ENCODE peak calls at places on chromosome 20, in five cellular contexts. U is cardiac muscle cell, Q is Peyer's patch, F is bronchial epithelial cell, C is SJCRH30. B is an unnamed sample.

GRCh38 chr20:1033751-1034419 is 31.8 kb upstream of the RSPO4 start:
- DNase-seq in C (peak; percentile 28), U (no peak), Q (no peak), F (no peak), B (no peak)

GRCh38 chr20:11891081-11891826 is 26.4 kb upstream of the BTBD3 start:
- DNase-seq in C (peak; percentile 69), U (peak; percentile 84), Q (no peak), F (no peak), B (no peak)

GRCh38 chr20:37575884-37576283 is 48.2 kb upstream of the BLCAP start:
- DNase-seq in Q (no peak), U (no peak), F (no peak), C (no peak), B (no peak)

GRCh38 chr20:45383131-45383530 is 5.0 kb upstream of the TP53TG5 start:
- DNase-seq in Q (no peak), C (no peak), U (no peak), F (peak; percentile 50), B (no peak)

GRCh38 chr20:37237656-37238055 is 24.0 kb downstream of the GHRH start:
- DNase-seq in F (no peak), U (no peak), Q (no peak), C (no peak), B (no peak)

GRCh38 chr20:56781108-56781739 is 152.1 kb downstream of the TFAP2C start:
- DNase-seq in Q (no peak), F (no peak), C (no peak), U (no peak), B (no peak)

GRCh38 chr20:32582659-32583580 is 2.2 kb downstream of the NOL4L start:
- DNase-seq in U (peak; percentile 83), C (no peak), Q (no peak), F (no peak), B (no peak)

GRCh38 chr20:53055668-53056067 is 83.5 kb downstream of the TSHZ2 start:
- DNase-seq in F (no peak), Q (no peak), U (no peak), C (no peak), B (no peak)

GRCh38 chr20:23159256-23159922 is 73.3 kb upstream of the CD93 start:
- DNase-seq in C (no peak), Q (no peak), U (no peak), F (no peak), B (no peak)

GRCh38 chr20:13105864-13106457 is 97.2 kb downstream of the SPTLC3 start:
- DNase-seq in C (no peak), U (peak; percentile 57), F (peak; percentile 40), Q (no peak), B (no peak)

GRCh38 chr20:57079016-57080005 is 187.1 kb downstream of the BMP7 start:
- DNase-seq in C (no peak), U (no peak), F (no peak), Q (no peak), B (no peak)

GRCh38 chr20:24738981-24739633 is 210.0 kb upstream of the CST7 start:
- DNase-seq in Q (no peak), C (no peak), U (no peak), F (no peak), B (no peak)

GRCh38 chr20:6765469-6766058 is 1.9 kb upstream of the BMP2 start:
- DNase-seq in U (peak; percentile 53), Q (no peak), F (peak; percentile 65), C (no peak), B (no peak)

GRCh38 chr20:40952231-40952630 is 76.4 kb upstream of the TOP1 start:
- DNase-seq in F (no peak), U (no peak), Q (no peak), C (no peak), B (no peak)

GRCh38 chr20:62726276-62726675 is 17.6 kb downstream of the NTSR1 start:
- DNase-seq in F (no peak), U (no peak), Q (no peak), C (no peak), B (no peak)

GRCh38 chr20:38307371-38308046 is 3.6 kb downstream of the BPI start:
- DNase-seq in Q (no peak), F (peak; percentile 3), U (no peak), C (no peak), B (no peak)

GRCh38 chr20:19913927-19914614 is 103.1 kb upstream of the NAA20 start:
- DNase-seq in Q (no peak), F (peak; percentile 100), U (no peak), C (no peak), B (no peak)

GRCh38 chr20:53806683-53807401 is 213.2 kb upstream of the ZNF217 start:
- DNase-seq in C (peak; percentile 25), F (no peak), U (no peak), Q (no peak), B (no peak)

GRCh38 chr20:6999381-6999780 is 231.9 kb downstream of the BMP2 start:
- DNase-seq in C (no peak), Q (no peak), F (no peak), U (no peak), B (no peak)

GRCh38 chr20:64114356-64114971 is 7.1 kb upstream of the NPBWR2 start:
- DNase-seq in C (no peak), U (no peak), Q (peak; percentile 14), F (no peak), B (no peak)

GRCh38 chr20:64115171-64115911 is 8.0 kb upstream of the NPBWR2 start:
- DNase-seq in U (no peak), F (no peak), Q (peak; percentile 14), C (no peak), B (no peak)

GRCh38 chr20:64116541-64117423 is 9.4 kb upstream of the NPBWR2 start:
- DNase-seq in C (no peak), U (no peak), Q (peak; percentile 12), F (no peak), B (no peak)

GRCh38 chr20:64113796-64114355 is 6.5 kb upstream of the NPBWR2 start:
- DNase-seq in Q (peak; percentile 13), C (no peak), U (no peak), F (no peak), B (no peak)

GRCh38 chr20:64116016-64116415 is 8.7 kb upstream of the NPBWR2 start:
- DNase-seq in U (no peak), Q (peak; percentile 13), F (no peak), C (no peak), B (no peak)
- H3K27me3 ChIP-seq in U (no peaks in the 10 kb centered on the region), Q (no peaks in the 10 kb centered on the region), F (no peaks in the 10 kb centered on the region), C (peaks cover 38% of the 10 kb centered on the region), B (no peaks in the 10 kb centered on the region)

GRCh38 chr20:2794202-2794748 is 6.2 kb downstream of the CPXM1 start:
- DNase-seq in U (no peak), Q (no peak), F (no peak), C (no peak), B (no peak)

GRCh38 chr20:2795451-2795850 is 5.0 kb downstream of the CPXM1 start:
- DNase-seq in U (no peak), Q (no peak), C (no peak), F (no peak), B (no peak)

GRCh38 chr20:2794866-2795447 is 5.5 kb downstream of the CPXM1 start:
- DNase-seq in Q (no peak), C (no peak), U (no peak), F (no peak), B (no peak)

GRCh38 chr20:2797136-2797983 is 3.1 kb downstream of the CPXM1 start:
- DNase-seq in F (no peak), Q (no peak), U (no peak), C (no peak), B (no peak)

DNA sequence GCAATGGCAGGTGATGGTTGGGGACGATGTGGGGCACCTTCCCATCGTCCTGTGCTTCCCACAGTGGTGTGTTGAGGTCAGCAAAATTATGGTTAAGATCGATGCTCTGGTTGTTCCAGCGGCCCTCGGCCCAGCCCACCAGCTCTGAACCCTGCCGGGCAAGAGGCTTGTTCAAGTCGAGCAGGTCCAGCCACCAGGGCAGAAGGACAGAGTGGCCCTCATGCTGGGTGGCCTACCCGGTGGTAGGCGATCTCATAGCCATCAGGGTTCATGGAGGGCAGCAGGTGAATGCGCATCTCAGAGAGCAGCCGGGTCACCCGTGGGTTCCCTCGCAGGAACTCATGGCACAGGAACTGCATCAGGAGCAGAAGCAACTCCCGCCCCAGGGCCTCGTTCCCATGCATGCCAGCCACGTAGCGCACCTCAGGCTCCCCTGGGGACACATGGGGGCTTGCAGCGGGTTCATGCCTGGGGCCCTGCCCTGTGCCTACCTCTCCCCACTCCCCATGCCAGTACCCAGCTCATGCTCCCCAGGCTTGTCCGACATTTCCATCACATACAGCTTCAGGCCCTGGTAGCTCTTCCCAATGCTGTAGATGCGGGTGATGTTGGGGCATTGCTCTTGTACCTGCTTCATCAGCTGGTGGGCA is 4.3 kb downstream of the CPXM1 start:
- DNase-seq in C (no peak), U (no peak), F (no peak), Q (no peak), B (no peak)
- H3K27me3 ChIP-seq in C (peaks cover 3% of the 10 kb centered on the region), U (peaks cover 6% of the 10 kb centered on the region), F (peaks cover 18% of the 10 kb centered on the region), Q (peaks cover 13% of the 10 kb centered on the region), B (peaks cover 33% of the 10 kb centered on the region)

DNA sequence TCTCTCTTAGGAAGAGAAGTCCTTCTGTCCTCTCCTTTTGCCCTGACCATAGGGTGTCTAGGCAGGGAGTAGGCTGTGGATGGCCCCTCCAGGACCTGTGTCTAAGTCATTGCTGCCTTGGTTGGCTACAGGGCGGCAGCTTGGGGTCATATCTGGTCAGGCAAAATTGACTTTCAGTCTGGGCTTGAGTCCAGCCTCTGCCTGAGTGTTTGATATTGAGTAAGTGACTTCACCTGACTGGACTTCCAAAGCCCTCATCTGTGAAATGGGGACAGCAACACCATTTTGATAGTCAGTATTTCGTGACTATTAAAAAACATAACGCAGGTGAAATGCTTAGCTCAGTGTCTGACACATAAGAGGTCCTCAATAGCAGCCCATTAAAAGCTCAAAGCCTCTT is 4.6 kb downstream of the TGM3 start:
- DNase-seq in C (no peak), F (no peak), Q (no peak), U (no peak), B (no peak)
- H3K27me3 ChIP-seq in C (peaks cover 13% of the 10 kb centered on the region), F (peaks cover 6% of the 10 kb centered on the region), Q (no peaks in the 10 kb centered on the region), U (no peaks in the 10 kb centered on the region), B (no peaks in the 10 kb centered on the region)

GRCh38 chr20:39364320-39364719 is 402.2 kb downstream of the DHX35 start:
- DNase-seq in U (no peak), C (no peak), F (no peak), Q (no peak), B (no peak)
- H3K27me3 ChIP-seq in U (no peaks in the 10 kb centered on the region), C (peaks cover 13% of the 10 kb centered on the region), F (no peaks in the 10 kb centered on the region), Q (no peaks in the 10 kb centered on the region), B (no peaks in the 10 kb centered on the region)

DNA sequence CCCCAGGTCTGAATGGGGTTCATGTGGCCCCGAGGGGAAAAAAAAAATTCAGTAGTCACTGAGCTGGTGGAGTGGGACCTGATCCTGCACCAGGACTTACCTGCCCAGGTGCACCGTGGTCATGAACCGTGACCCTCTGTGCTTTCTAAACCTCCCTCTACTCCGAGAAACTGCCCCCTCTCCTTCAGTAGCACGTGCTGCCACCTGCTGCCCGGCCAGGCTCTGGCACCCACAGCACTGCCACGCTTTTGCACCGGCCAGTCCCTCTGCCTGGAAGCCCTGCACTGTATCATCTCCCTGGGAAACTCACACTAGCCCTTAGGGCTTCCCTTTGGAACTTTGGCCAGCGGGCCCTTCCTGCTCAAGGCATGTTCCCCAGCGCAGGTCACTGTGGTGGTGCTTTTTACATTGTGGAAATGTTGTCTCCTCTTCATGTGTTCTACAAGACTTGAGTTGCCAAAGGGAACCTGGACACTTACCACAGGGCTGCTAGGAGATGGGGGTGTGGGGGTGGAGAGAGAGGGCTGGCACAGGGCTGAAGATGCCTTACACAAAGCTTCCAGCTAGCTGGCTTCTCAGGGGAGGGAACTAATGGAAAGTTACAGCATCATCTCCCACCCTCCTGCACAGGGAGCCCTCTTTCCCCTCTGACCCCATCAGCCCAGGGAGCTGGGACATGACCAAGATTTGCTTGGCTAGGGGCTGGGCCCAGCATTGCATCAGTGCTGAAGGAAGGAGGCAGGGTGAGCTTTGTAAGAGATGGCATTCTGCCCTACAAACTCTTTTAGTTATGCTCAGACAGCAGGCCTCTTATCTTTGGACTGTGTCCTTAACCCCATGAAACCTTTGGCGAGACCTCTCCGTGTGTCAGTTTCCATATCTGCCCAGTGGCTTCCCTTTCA is 2.5 kb upstream of the PTPRT start:
- DNase-seq in F (no peak), U (peak; percentile 56), Q (no peak), C (peak; percentile 42), B (no peak)
- H3K27me3 ChIP-seq in F (peaks cover 11% of the 10 kb centered on the region), U (peaks cover 63% of the 10 kb centered on the region), Q (peaks cover 12% of the 10 kb centered on the region), C (peaks cover 23% of the 10 kb centered on the region), B (peaks cover 8% of the 10 kb centered on the region)